ENCODE peak calls at places on chromosomes 1 and 21, in seven cellular contexts. B is right lobe of liver, C is RWPE2, Y is cardiac fibroblast, Q is gastrocnemius medialis, D is heart right ventricle, U is NB4. N is an unnamed sample.

GRCh38 chr1:31752258-31752657 is 11.9 kb downstream of the ADGRB2 start:
- DNase-seq in B (no peak), C (no peak), Y (no peak), Q (no peak), D (no peak), U (no peak), N (no peak)

GRCh38 chr1:10253755-10254154 is 43.4 kb downstream of the KIF1B start:
- DNase-seq in B (no peak), C (no peak), Y (peak), Q (peak), D (peak), U (no peak), N (no peak)

GRCh38 chr1:207922554-207922953 is 11.6 kb upstream of the CD34 start:
- DNase-seq in B (no peak), C (no peak), Y (peak), Q (no peak), D (peak), U (no peak), N (no peak)

GRCh38 chr1:119743776-119744597 is 24.7 kb downstream of the HMGCS2 start:
- DNase-seq in B (peak), C (no peak), Y (peak), Q (no peak), D (peak), U (peak), N (peak)

GRCh38 chr1:1423245-1423597 is 2.1 kb upstream of the ANKRD65 start:
- DNase-seq in B (no peak), C (no peak), Y (no peak), Q (no peak), D (no peak), U (no peak), N (no peak)

GRCh38 chr1:198622532-198623218 is 16.2 kb upstream of the PTPRC start:
- DNase-seq in B (no peak), C (no peak), Y (no peak), Q (no peak), D (no peak), U (no peak), N (peak)

GRCh38 chr1:69203166-69203565 is 364.6 kb upstream of the LRRC7 start:
- DNase-seq in B (no peak), C (no peak), Y (no peak), Q (no peak), D (no peak), U (no peak), N (no peak)

GRCh38 chr1:167924553-167925223 is 10.8 kb upstream of the ADCY10 start:
- DNase-seq in B (no peak), C (no peak), Y (no peak), Q (no peak), D (no peak), U (no peak), N (no peak)

DNA sequence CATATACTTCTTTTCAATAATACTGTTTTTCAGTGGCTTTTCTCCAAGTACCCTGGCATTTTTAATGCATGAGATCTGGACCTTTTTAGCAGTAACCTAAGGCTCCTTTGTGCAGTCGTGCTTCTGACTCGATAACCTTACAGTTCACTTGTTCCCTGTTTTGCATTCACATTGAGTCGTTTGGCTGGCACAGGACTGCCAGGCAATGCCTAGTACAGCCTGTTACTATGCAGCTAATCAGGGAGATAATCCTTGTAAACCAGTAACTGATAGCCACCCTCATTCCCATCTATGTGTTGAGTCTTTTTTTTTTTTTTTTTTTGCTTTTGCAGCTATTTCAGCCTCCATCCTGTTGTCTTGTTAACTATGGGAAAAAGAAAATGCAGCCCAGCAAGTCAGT is 3.8 kb downstream of the ATP1B1 start:
- DNase-seq in B (no peak), C (no peak), Y (no peak), Q (no peak), D (no peak), U (no peak), N (no peak)
- H3K4me3 ChIP-seq in B (peak), C (no peak), Y (peak), Q (peak), D (peak), U (peak), N (no peak)

DNA sequence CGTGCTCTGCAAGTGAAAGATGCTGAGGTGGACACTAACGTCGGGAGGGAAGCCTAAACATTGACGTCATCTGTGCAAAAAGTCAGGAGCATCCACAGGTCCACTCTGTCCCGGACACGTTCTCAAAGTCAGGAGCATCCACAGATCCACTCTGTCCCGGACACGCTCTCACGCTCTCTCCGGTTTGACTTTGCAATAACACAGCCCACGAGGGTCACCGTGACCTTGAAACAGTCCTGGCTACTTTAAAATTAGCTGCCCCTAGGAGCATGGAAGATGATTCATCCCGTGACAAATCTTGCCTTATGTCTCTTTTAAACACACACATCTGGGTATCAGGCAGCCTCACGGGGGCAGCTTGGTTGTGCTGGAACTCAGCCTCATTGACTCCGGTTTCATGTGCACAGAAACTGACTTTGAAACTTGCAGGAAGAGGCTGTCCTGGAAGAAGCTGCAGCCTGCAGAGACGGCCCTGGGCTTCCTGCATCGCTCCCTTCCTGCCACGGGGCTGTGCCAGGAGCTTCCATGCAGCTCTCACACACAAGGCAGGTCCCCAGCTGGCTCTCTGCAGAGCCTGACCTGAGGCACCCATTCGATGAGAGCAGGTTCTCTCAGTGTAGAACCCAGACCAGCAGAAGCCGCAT is 18.1 kb upstream of the COL18A1 start:
- DNase-seq in B (peak), C (peak), Y (peak), Q (peak), D (peak), U (peak), N (peak)
- TF ChIP-seq CTCF in B (peak), C (peak), Y (peak), Q (no peak), D (peak), U (no peak), N (no peak)

GRCh38 chr1:147338571-147338970 is 96.1 kb downstream of the CHD1L start:
- DNase-seq in B (no peak), C (no peak), Y (peak), Q (no peak), D (no peak), U (no peak), N (no peak)

GRCh38 chr1:147337040-147337439 is 94.6 kb downstream of the CHD1L start:
- DNase-seq in B (no peak), C (no peak), Y (no peak), Q (no peak), D (no peak), U (no peak), N (no peak)

GRCh38 chr1:147341246-147341645 is 98.8 kb downstream of the CHD1L start:
- DNase-seq in B (no peak), C (no peak), Y (no peak), Q (no peak), D (no peak), U (no peak), N (no peak)

GRCh38 chr1:147334292-147334691 is 91.8 kb downstream of the CHD1L start:
- DNase-seq in B (no peak), C (no peak), Y (no peak), Q (no peak), D (no peak), U (no peak), N (no peak)

DNA sequence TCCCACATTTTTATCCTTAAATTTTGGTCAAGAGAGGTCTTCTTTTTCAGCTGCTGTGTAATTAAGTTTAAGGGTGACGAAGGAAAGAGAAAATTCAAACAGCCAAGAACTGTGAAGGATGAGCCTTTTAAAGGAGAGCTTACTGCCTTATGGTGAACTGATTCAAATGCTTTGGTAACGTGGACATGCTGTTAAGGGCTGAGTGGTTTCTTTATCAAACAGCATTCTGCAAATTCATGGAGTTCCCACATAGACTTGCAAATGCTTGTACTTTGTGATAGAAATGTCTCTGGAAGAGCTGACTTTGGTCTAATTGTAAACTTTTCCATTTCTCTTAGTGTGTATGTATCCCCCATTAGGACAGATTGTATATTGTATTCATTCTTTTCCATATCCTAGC is 93.8 kb downstream of the CHD1L start:
- DNase-seq in B (no peak), C (no peak), Y (no peak), Q (no peak), D (no peak), U (no peak), N (no peak)
- H3K4me3 ChIP-seq in B (no peak), C (no peak), Y (no peak), Q (no peak), D (no peak), U (no peak), N (no peak)

GRCh38 chr1:89615676-89616598 is 17.0 kb upstream of the LRRC8C start:
- DNase-seq in B (no peak), C (no peak), Y (no peak), Q (no peak), D (no peak), U (peak), N (peak)
- TF ChIP-seq CTCF in B (no peak), C (peak), Y (peak), Q (peak), D (peak), U (peak), N (peak)

GRCh38 chr21:46051821-46052675 is 45.9 kb upstream of the COL6A2 start:
- DNase-seq in B (no peak), C (no peak), Y (no peak), Q (no peak), D (no peak), U (no peak), N (no peak)
- H3K4me3 ChIP-seq in B (no peak), C (no peak), Y (no peak), Q (no peak), D (no peak), U (no peak), N (no peak)

GRCh38 chr1:223133824-223134435 is 9.1 kb downstream of the TLR5 start:
- DNase-seq in B (peak), C (peak), Y (peak), Q (peak), D (peak), U (peak), N (peak)
- TF ChIP-seq CTCF in B (peak), C (peak), Y (peak), Q (peak), D (peak), U (peak), N (peak)

GRCh38 chr1:155596864-155597263 is 13.2 kb upstream of the MSTO1 start:
- DNase-seq in B (no peak), C (no peak), Y (no peak), Q (no peak), D (no peak), U (no peak), N (no peak)

DNA sequence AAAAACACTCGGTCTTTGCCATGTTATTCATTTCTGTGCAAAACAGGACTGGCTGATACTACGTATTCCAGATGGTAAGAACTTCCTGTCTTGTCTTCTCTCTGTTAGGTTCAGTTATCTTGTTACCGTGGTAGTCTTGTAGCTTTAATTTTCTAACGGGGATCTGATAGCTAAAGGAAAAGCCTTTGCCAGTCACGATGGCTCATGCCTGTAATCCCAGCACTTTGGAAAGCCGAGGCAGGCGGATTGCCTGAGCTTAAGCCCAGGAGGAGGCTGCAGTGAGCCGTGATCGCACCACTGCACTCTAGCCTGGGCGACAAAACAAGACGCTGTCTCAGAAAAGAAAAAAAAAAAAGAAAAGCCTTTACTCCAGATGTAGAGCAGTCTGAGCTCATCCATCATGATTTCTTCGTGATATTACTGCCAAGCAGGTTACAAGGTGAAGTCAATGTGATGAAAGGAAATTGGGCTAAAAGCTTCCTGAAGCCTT is 11.1 kb upstream of the MSTO1 start:
- DNase-seq in B (no peak), C (no peak), Y (peak), Q (no peak), D (no peak), U (no peak), N (no peak)
- H3K4me3 ChIP-seq in B (no peak), C (no peak), Y (no peak), Q (no peak), D (peak), U (no peak), N (no peak)